ENCODE peak calls at places on chromosomes 5 and 9, in ten cellular contexts. I is nephron progenitor cell; U is stimulated activated CD4-positive, alpha-beta T cell treated with anti-CD3 and anti-CD28 coated beads, Interleukin-12 subunit alpha, Interleukin-12 subunit beta, amount 100 ng/mL, for 48 hours; P is H9; G is GM20000; X is HEK293T; D is adipocyte; T is pons; B is GDM1; Y is astrocyte of the spinal cord. H is an unnamed sample.

GRCh38 chr9:123407537-123407828 is 51.5 kb downstream of the CRB2 start:
- DNase-seq in U (no peak), I (no peak), B (no peak), T (no peak), Y (no peak), G (no peak), P (no peak), D (no peak), X (no peak), H (no peak)

GRCh38 chr9:135109650-135110049 is 22.2 kb downstream of the OLFM1 start:
- DNase-seq in Y (no peak), T (no peak), I (no peak), X (no peak), B (no peak), U (no peak), P (no peak), D (no peak), G (no peak), H (no peak)

GRCh38 chr9:21696411-21696865 is 106.0 kb upstream of the MTAP start:
- DNase-seq in D (no peak), I (no peak), P (peak), X (peak), G (no peak), B (no peak), Y (peak), U (no peak), T (no peak), H (no peak)

GRCh38 chr9:81801190-81801589 is 111.8 kb upstream of the TLE1 start:
- DNase-seq in U (no peak), X (peak), G (no peak), B (no peak), Y (peak), D (no peak), P (no peak), I (no peak), T (no peak), H (no peak)

GRCh38 chr5:153974131-153974812 is 64.4 kb downstream of the FAM114A2 start:
- DNase-seq in D (peak), G (peak), T (peak), X (peak), I (peak), P (peak), U (no peak), Y (peak), B (peak), H (no peak)

GRCh38 chr5:14900661-14901461 is 29.3 kb upstream of the ANKH start:
- DNase-seq in Y (peak), X (no peak), P (no peak), B (no peak), G (no peak), U (no peak), D (peak), T (no peak), I (no peak), H (no peak)

GRCh38 chr9:136332482-136332983 is 5.2 kb downstream of the GPSM1 start:
- DNase-seq in P (no peak), U (no peak), D (no peak), X (no peak), T (no peak), I (no peak), B (no peak), Y (no peak), G (no peak), H (no peak)

GRCh38 chr9:101117091-101117490 is 88.6 kb downstream of the PLPPR1 start:
- DNase-seq in X (no peak), Y (no peak), D (no peak), P (no peak), B (no peak), T (no peak), U (no peak), G (no peak), I (no peak), H (no peak)

GRCh38 chr9:676780-677458 is 164.6 kb upstream of the DMRT1 start:
- DNase-seq in U (no peak), P (no peak), I (no peak), D (no peak), G (no peak), T (no peak), Y (no peak), B (no peak), X (no peak), H (no peak)

GRCh38 chr9:21591221-21592062 is 109.3 kb upstream of the IFNE start:
- DNase-seq in X (peak), G (no peak), Y (peak), T (peak), D (peak), B (peak), I (no peak), P (peak), U (peak), H (peak)

GRCh38 chr5:176806137-176806536 is 4.2 kb upstream of the UNC5A start:
- DNase-seq in D (peak), P (no peak), X (no peak), B (no peak), T (no peak), U (no peak), Y (peak), G (no peak), I (peak), H (no peak)

GRCh38 chr5:168260353-168261211 is 30.9 kb upstream of the WWC1 start:
- DNase-seq in G (no peak), P (no peak), X (no peak), Y (no peak), I (no peak), D (no peak), U (no peak), B (no peak), T (no peak), H (no peak)

H was measured in CD14-positive monocyte.